ENCODE peak calls at places on chromosomes 12 and 14, in four cellular contexts. One of them, this sample, is unnamed.

GRCh38 chr14:20409226-20409625 is 4.1 kb downstream of the TEP1 start:
- DNase-seq in suprapubic skin: no peak
- DNase-seq in adrenal gland: no peak
- DNase-seq in natural killer cell: no peak
- DNase-seq in this sample: no peak

GRCh38 chr14:63243646-63244045 is 39.4 kb downstream of the RHOJ start:
- DNase-seq in suprapubic skin: no peak
- DNase-seq in adrenal gland: no peak
- DNase-seq in natural killer cell: no peak
- DNase-seq in this sample: no peak

GRCh38 chr14:75113932-75114539 is 12.8 kb downstream of the NEK9 start:
- DNase-seq in suprapubic skin: no peak
- DNase-seq in adrenal gland: no peak
- DNase-seq in natural killer cell: no peak
- DNase-seq in this sample: no peak

GRCh38 chr14:100405752-100406455 is 82.8 kb downstream of the SLC25A47 start:
- DNase-seq in suprapubic skin: no peak
- DNase-seq in adrenal gland: no peak
- DNase-seq in natural killer cell: no peak
- DNase-seq in this sample: no peak

GRCh38 chr12:68913682-68914081 is 19.3 kb downstream of the CPM start:
- DNase-seq in suprapubic skin: no peak
- DNase-seq in adrenal gland: no peak
- DNase-seq in natural killer cell: no peak
- DNase-seq in this sample: no peak

GRCh38 chr14:32913725-32914124 is 25.0 kb upstream of the NPAS3 start:
- DNase-seq in suprapubic skin: no peak
- DNase-seq in adrenal gland: no peak
- DNase-seq in natural killer cell: no peak
- DNase-seq in this sample: no peak

GRCh38 chr14:38553586-38553985 is 297.7 kb upstream of the CLEC14A start:
- DNase-seq in suprapubic skin: no peak
- DNase-seq in adrenal gland: no peak
- DNase-seq in natural killer cell: no peak
- DNase-seq in this sample: no peak

GRCh38 chr14:106518054-106518943 is 991.9 kb downstream of the TMEM121 start:
- DNase-seq in suprapubic skin: no peak
- DNase-seq in adrenal gland: peak; percentile 20
- DNase-seq in natural killer cell: peak; percentile 86
- DNase-seq in this sample: peak; percentile 94

GRCh38 chr14:99273724-99274345 is 1.8 kb upstream of the BCL11B start:
- DNase-seq in suprapubic skin: peak; percentile 74
- DNase-seq in adrenal gland: no peak
- DNase-seq in natural killer cell: no peak
- DNase-seq in this sample: peak; percentile 72

GRCh38 chr12:96093543-96094196 is 58.3 kb upstream of the LTA4H start:
- DNase-seq in suprapubic skin: no peak
- DNase-seq in adrenal gland: no peak
- DNase-seq in natural killer cell: no peak
- DNase-seq in this sample: no peak

GRCh38 chr12:104750061-104750460 is 208.0 kb downstream of the SLC41A2 start:
- DNase-seq in suprapubic skin: no peak
- DNase-seq in adrenal gland: no peak
- DNase-seq in natural killer cell: no peak
- DNase-seq in this sample: no peak

GRCh38 chr12:116152268-116152667 is 125.2 kb downstream of the MED13L start:
- DNase-seq in suprapubic skin: no peak
- DNase-seq in adrenal gland: no peak
- DNase-seq in natural killer cell: no peak
- DNase-seq in this sample: peak; percentile 25

GRCh38 chr12:265096-265495 is 2.5 kb upstream of the SLC6A13 start:
- DNase-seq in suprapubic skin: no peak
- DNase-seq in adrenal gland: no peak
- DNase-seq in natural killer cell: no peak
- DNase-seq in this sample: no peak

GRCh38 chr12:46537387-46537959 is 164.9 kb upstream of the SLC38A2 start:
- DNase-seq in suprapubic skin: no peak
- DNase-seq in adrenal gland: no peak
- DNase-seq in natural killer cell: no peak
- DNase-seq in this sample: no peak

GRCh38 chr12:72747460-72747859 is 475.3 kb downstream of the TRHDE start:
- DNase-seq in suprapubic skin: no peak
- DNase-seq in adrenal gland: no peak
- DNase-seq in natural killer cell: no peak
- DNase-seq in this sample: no peak

GRCh38 chr14:104788873-104789663 is 6.5 kb downstream of the AKT1 start:
- DNase-seq in suprapubic skin: no peak
- DNase-seq in adrenal gland: no peak
- DNase-seq in natural killer cell: no peak
- DNase-seq in this sample: no peak

GRCh38 chr14:53180272-53181221 is 27.4 kb upstream of the DDHD1 start:
- DNase-seq in suprapubic skin: no peak
- DNase-seq in adrenal gland: no peak
- DNase-seq in natural killer cell: no peak
- DNase-seq in this sample: peak; percentile 65

GRCh38 chr12:116736962-116737773 is 701 bp downstream of the SPRING1 start:
- DNase-seq in suprapubic skin: peak; percentile 68
- DNase-seq in adrenal gland: no peak
- DNase-seq in natural killer cell: no peak
- DNase-seq in this sample: no peak

GRCh38 chr14:66152269-66152668 is 333.9 kb upstream of the CCDC196 start:
- DNase-seq in suprapubic skin: no peak
- DNase-seq in adrenal gland: no peak
- DNase-seq in natural killer cell: no peak
- DNase-seq in this sample: no peak

GRCh38 chr12:92735131-92735721 is 32.4 kb downstream of the PLEKHG7 start:
- DNase-seq in suprapubic skin: no peak
- DNase-seq in adrenal gland: no peak
- DNase-seq in natural killer cell: no peak
- DNase-seq in this sample: peak; percentile 4

GRCh38 chr14:71414631-71415403 is 507.6 kb downstream of the PCNX1 start:
- DNase-seq in suprapubic skin: no peak
- DNase-seq in adrenal gland: no peak
- DNase-seq in natural killer cell: no peak
- DNase-seq in this sample: no peak

GRCh38 chr12:131113562-131113961 is 159.9 kb downstream of the ADGRD1 start:
- DNase-seq in suprapubic skin: no peak
- DNase-seq in adrenal gland: no peak
- DNase-seq in natural killer cell: no peak
- DNase-seq in this sample: no peak

GRCh38 chr12:124640096-124640495 is 72.7 kb upstream of the NCOR2 start:
- DNase-seq in suprapubic skin: no peak
- DNase-seq in adrenal gland: peak; percentile 31
- DNase-seq in natural killer cell: no peak
- DNase-seq in this sample: no peak

GRCh38 chr14:30573203-30573814 is 14.4 kb downstream of the G2E3 start:
- DNase-seq in suprapubic skin: no peak
- DNase-seq in adrenal gland: no peak
- DNase-seq in natural killer cell: no peak
- DNase-seq in this sample: no peak

GRCh38 chr12:19129486-19130223 is at the start of gene PLEKHA5:
- DNase-seq in suprapubic skin: peak; percentile 86
- DNase-seq in adrenal gland: peak; percentile 78
- DNase-seq in natural killer cell: peak; percentile 21
- DNase-seq in this sample: peak; percentile 48

GRCh38 chr12:96752211-96752610 is 154.8 kb upstream of the NEDD1 start:
- DNase-seq in suprapubic skin: no peak
- DNase-seq in adrenal gland: no peak
- DNase-seq in natural killer cell: no peak
- DNase-seq in this sample: no peak

GRCh38 chr14:26276757-26277156 is 321.1 kb downstream of the NOVA1 start:
- DNase-seq in suprapubic skin: no peak
- DNase-seq in adrenal gland: no peak
- DNase-seq in natural killer cell: no peak
- DNase-seq in this sample: no peak

GRCh38 chr12:109157986-109158385 is 41.6 kb downstream of the ACACB start:
- DNase-seq in suprapubic skin: peak; percentile 12
- DNase-seq in adrenal gland: peak; percentile 17
- DNase-seq in natural killer cell: no peak
- DNase-seq in this sample: no peak

GRCh38 chr14:75279153-75279738 is 618 bp downstream of the FOS start:
- DNase-seq in suprapubic skin: no peak
- DNase-seq in adrenal gland: peak; percentile 83
- DNase-seq in natural killer cell: peak; percentile 54
- DNase-seq in this sample: peak; percentile 80

GRCh38 chr14:67270354-67270753 is 29.1 kb downstream of the PALS1 start:
- DNase-seq in suprapubic skin: no peak
- DNase-seq in adrenal gland: no peak
- DNase-seq in natural killer cell: no peak
- DNase-seq in this sample: no peak

GRCh38 chr12:29152223-29152868 is 3.3 kb downstream of the FAR2 start:
- DNase-seq in suprapubic skin: no peak
- DNase-seq in adrenal gland: no peak
- DNase-seq in natural killer cell: no peak
- DNase-seq in this sample: no peak

GRCh38 chr12:56377310-56377988 is 14.8 kb upstream of the APOF start:
- DNase-seq in suprapubic skin: no peak
- DNase-seq in adrenal gland: no peak
- DNase-seq in natural killer cell: no peak
- DNase-seq in this sample: no peak
- TF ChIP-seq CTCF in suprapubic skin: no peak
- TF ChIP-seq CTCF in adrenal gland: no peak
- TF ChIP-seq CTCF in natural killer cell: no peak
- TF ChIP-seq CTCF in this sample: no peak

GRCh38 chr14:95218006-95218405 is 60.7 kb upstream of the DICER1 start:
- DNase-seq in suprapubic skin: no peak
- DNase-seq in adrenal gland: no peak
- DNase-seq in natural killer cell: no peak
- DNase-seq in this sample: no peak

GRCh38 chr14:95222151-95222631 is 64.9 kb upstream of the DICER1 start:
- DNase-seq in suprapubic skin: no peak
- DNase-seq in adrenal gland: no peak
- DNase-seq in natural killer cell: no peak
- DNase-seq in this sample: no peak

GRCh38 chr14:95222870-95223398 is 65.6 kb upstream of the DICER1 start:
- DNase-seq in suprapubic skin: no peak
- DNase-seq in adrenal gland: no peak
- DNase-seq in natural killer cell: no peak
- DNase-seq in this sample: no peak

GRCh38 chr14:95218472-95219193 is 61.3 kb upstream of the DICER1 start:
- DNase-seq in suprapubic skin: no peak
- DNase-seq in adrenal gland: no peak
- DNase-seq in natural killer cell: no peak
- DNase-seq in this sample: no peak

DNA sequence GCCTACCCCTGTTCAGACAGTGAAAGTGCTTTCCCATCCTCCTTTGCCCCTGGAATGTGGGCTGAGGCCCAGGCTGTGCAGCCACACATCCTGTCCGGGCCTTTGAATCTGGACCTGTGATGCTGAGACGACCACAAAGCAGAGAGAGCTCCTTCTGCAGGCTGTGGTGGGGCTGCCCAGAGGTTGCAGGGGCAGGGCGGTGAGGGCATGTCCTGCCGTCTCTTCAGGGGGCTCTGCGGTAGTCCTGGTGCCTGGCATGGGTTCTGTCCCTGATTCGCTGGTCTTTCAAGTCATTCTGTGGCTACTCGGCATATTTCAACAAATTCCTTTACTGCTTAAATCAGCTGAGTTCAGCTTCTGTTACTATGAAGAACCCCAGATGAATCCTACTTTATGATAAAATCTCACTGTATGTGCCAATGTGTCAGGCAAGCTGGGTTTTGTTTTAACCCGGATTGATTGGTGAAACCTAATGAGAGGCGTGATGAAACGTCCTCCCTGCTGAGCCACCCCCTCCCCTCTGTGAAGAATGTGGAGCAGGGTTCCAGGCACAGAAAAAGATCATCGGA is 63.4 kb upstream of the DICER1 start:
- DNase-seq in suprapubic skin: no peak
- DNase-seq in adrenal gland: no peak
- DNase-seq in natural killer cell: no peak
- DNase-seq in this sample: no peak
- TF ChIP-seq CTCF in suprapubic skin: no peak
- TF ChIP-seq CTCF in adrenal gland: no peak
- TF ChIP-seq CTCF in natural killer cell: no peak
- TF ChIP-seq CTCF in this sample: no peak

GRCh38 chr14:102086972-102087761 is at the start of gene HSP90AA1:
- DNase-seq in suprapubic skin: peak; percentile 97
- DNase-seq in adrenal gland: peak; percentile 92
- DNase-seq in natural killer cell: peak; percentile 96
- DNase-seq in this sample: peak; percentile 92
- TF ChIP-seq CTCF in suprapubic skin: no peak
- TF ChIP-seq CTCF in adrenal gland: peak; percentile 19
- TF ChIP-seq CTCF in natural killer cell: no peak
- TF ChIP-seq CTCF in this sample: no peak

GRCh38 chr12:3004655-3005565 is 45.7 kb downstream of the TEAD4 start:
- DNase-seq in suprapubic skin: no peak
- DNase-seq in adrenal gland: no peak
- DNase-seq in natural killer cell: no peak
- DNase-seq in this sample: no peak
- TF ChIP-seq CTCF in suprapubic skin: no peak
- TF ChIP-seq CTCF in adrenal gland: no peak
- TF ChIP-seq CTCF in natural killer cell: no peak
- TF ChIP-seq CTCF in this sample: no peak

DNA sequence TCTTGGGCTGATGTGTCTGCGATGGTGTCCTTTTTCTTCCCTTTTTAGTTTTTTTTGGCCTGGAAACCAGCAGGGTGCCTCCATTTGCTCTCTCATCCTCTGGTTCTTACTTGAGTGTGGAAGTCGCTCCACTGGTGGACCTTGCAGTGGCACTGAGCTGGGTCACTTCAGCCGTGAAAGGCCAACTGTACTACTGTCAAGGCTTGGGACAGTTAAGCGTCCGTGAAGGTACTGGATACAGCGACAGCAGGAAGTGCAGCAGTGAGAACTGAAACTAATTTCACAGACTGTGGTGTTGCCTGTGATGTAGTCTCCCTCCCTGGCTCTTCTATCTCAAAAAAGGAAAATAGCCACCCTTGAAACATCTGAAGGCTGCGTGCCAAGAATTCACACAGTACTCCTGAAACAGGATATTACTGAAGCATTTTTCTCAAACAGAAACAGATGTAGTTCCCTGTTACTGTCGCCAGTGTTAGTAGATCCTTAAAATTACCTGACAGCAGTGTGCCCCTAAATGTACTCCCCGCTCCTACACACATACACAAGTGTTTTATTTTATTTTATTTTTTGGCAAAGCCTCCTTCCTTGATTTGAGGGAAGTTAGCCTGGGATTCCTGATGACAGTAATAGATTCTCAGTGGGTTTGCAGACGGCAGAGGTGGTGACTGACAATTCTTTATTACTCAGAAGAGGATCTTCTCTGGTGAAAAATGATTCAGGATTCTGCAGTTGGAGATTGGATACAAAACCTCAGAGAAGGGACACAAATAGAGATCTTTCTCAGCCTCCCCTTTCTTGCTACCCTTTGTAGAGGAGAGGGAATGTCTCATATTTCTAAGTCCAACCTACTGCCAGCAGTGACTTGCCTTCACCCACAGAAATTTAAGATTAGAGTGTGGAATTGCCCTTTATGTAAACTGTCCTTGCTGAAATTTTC is 4.3 kb downstream of the SUSD6 start:
- DNase-seq in suprapubic skin: no peak
- DNase-seq in adrenal gland: peak; percentile 76
- DNase-seq in natural killer cell: peak; percentile 27
- DNase-seq in this sample: peak; percentile 54
- TF ChIP-seq CTCF in suprapubic skin: no peak
- TF ChIP-seq CTCF in adrenal gland: peak; percentile 28
- TF ChIP-seq CTCF in natural killer cell: no peak
- TF ChIP-seq CTCF in this sample: peak; percentile 14

GRCh38 chr12:23415180-23415579 is 534.3 kb downstream of the SOX5 start:
- DNase-seq in suprapubic skin: no peak
- DNase-seq in adrenal gland: no peak
- DNase-seq in natural killer cell: no peak
- DNase-seq in this sample: no peak
- TF ChIP-seq CTCF in suprapubic skin: no peak
- TF ChIP-seq CTCF in adrenal gland: no peak
- TF ChIP-seq CTCF in natural killer cell: no peak
- TF ChIP-seq CTCF in this sample: no peak

This sample was measured in activated CD8-positive, alpha-beta T cell treated with anti-CD3 and anti-CD28 coated beads for 36 hours.